ENCODE peak calls at places on chromosomes 6 and 20, in five cellular contexts. One of them, this sample, is unnamed.

GRCh38 chr6:166597711-166598440 is 11.4 kb upstream of the RAMACL start:
- DNase-seq in lower leg skin: no peak
- DNase-seq in A549: no peak
- DNase-seq in HepG2: no peak
- DNase-seq in HCT116: no peak
- DNase-seq in this sample: no peak

GRCh38 chr6:71621918-71622519 is 264.3 kb upstream of the RIMS1 start:
- DNase-seq in lower leg skin: no peak
- DNase-seq in A549: peak
- DNase-seq in HepG2: peak
- DNase-seq in HCT116: peak
- DNase-seq in this sample: no peak

GRCh38 chr20:56715902-56716519 is 86.9 kb downstream of the TFAP2C start:
- DNase-seq in lower leg skin: no peak
- DNase-seq in A549: no peak
- DNase-seq in HepG2: no peak
- DNase-seq in HCT116: no peak
- DNase-seq in this sample: no peak

GRCh38 chr20:53146201-53146891 is 174.2 kb downstream of the TSHZ2 start:
- DNase-seq in lower leg skin: no peak
- DNase-seq in A549: no peak
- DNase-seq in HepG2: no peak
- DNase-seq in HCT116: no peak
- DNase-seq in this sample: no peak

GRCh38 chr20:49024220-49024619 is 21.9 kb upstream of the CSE1L start:
- DNase-seq in lower leg skin: no peak
- DNase-seq in A549: no peak
- DNase-seq in HepG2: no peak
- DNase-seq in HCT116: no peak
- DNase-seq in this sample: no peak

GRCh38 chr6:1481326-1481725 is 92.0 kb downstream of the FOXF2 start:
- DNase-seq in lower leg skin: no peak
- DNase-seq in A549: peak
- DNase-seq in HepG2: no peak
- DNase-seq in HCT116: peak
- DNase-seq in this sample: no peak

GRCh38 chr20:40813708-40814327 is 124.8 kb upstream of the MAFB start:
- DNase-seq in lower leg skin: no peak
- DNase-seq in A549: no peak
- DNase-seq in HepG2: no peak
- DNase-seq in HCT116: no peak
- DNase-seq in this sample: no peak

GRCh38 chr6:144346719-144347446 is 61.7 kb downstream of the UTRN start:
- DNase-seq in lower leg skin: no peak
- DNase-seq in A549: peak
- DNase-seq in HepG2: no peak
- DNase-seq in HCT116: peak
- DNase-seq in this sample: no peak

GRCh38 chr6:7896465-7896987 is 14.1 kb downstream of the TXNDC5 start:
- DNase-seq in lower leg skin: no peak
- DNase-seq in A549: no peak
- DNase-seq in HepG2: no peak
- DNase-seq in HCT116: no peak
- DNase-seq in this sample: no peak

GRCh38 chr6:41085182-41085581 is 12.4 kb downstream of the NFYA start:
- DNase-seq in lower leg skin: no peak
- DNase-seq in A549: no peak
- DNase-seq in HepG2: no peak
- DNase-seq in HCT116: no peak
- DNase-seq in this sample: no peak

GRCh38 chr6:42744351-42744890 is 1.5 kb downstream of the TBCC start:
- DNase-seq in lower leg skin: no peak
- DNase-seq in A549: no peak
- DNase-seq in HepG2: no peak
- DNase-seq in HCT116: no peak
- DNase-seq in this sample: no peak

GRCh38 chr6:36897629-36898028 is 11.9 kb downstream of the C6orf89 start:
- DNase-seq in lower leg skin: no peak
- DNase-seq in A549: peak
- DNase-seq in HepG2: peak
- DNase-seq in HCT116: no peak
- DNase-seq in this sample: no peak

GRCh38 chr20:34791289-34792020 is 34.0 kb downstream of the NCOA6 start:
- DNase-seq in lower leg skin: no peak
- DNase-seq in A549: no peak
- DNase-seq in HepG2: no peak
- DNase-seq in HCT116: no peak
- DNase-seq in this sample: no peak

GRCh38 chr20:1041845-1042390 is 39.8 kb upstream of the RSPO4 start:
- DNase-seq in lower leg skin: no peak
- DNase-seq in A549: no peak
- DNase-seq in HepG2: peak
- DNase-seq in HCT116: no peak
- DNase-seq in this sample: no peak

GRCh38 chr6:27242589-27243265 is 4.8 kb upstream of the PRSS16 start:
- DNase-seq in lower leg skin: no peak
- DNase-seq in A549: no peak
- DNase-seq in HepG2: no peak
- DNase-seq in HCT116: no peak
- DNase-seq in this sample: no peak

GRCh38 chr6:159077123-159077522 is 32.3 kb upstream of the TAGAP start:
- DNase-seq in lower leg skin: no peak
- DNase-seq in A549: no peak
- DNase-seq in HepG2: no peak
- DNase-seq in HCT116: no peak
- DNase-seq in this sample: no peak

GRCh38 chr6:35810831-35811698 is 5.9 kb downstream of the LHFPL5 start:
- DNase-seq in lower leg skin: no peak
- DNase-seq in A549: peak
- DNase-seq in HepG2: peak
- DNase-seq in HCT116: peak
- DNase-seq in this sample: no peak

GRCh38 chr6:162377735-162378134 is 349.8 kb downstream of the PRKN start:
- DNase-seq in lower leg skin: no peak
- DNase-seq in A549: no peak
- DNase-seq in HepG2: no peak
- DNase-seq in HCT116: no peak
- DNase-seq in this sample: no peak

GRCh38 chr6:167532410-167533294 is 207.8 kb downstream of the TTLL2 start:
- DNase-seq in lower leg skin: no peak
- DNase-seq in A549: no peak
- DNase-seq in HepG2: no peak
- DNase-seq in HCT116: no peak
- DNase-seq in this sample: no peak

GRCh38 chr6:79378957-79379356 is 144.5 kb upstream of the HMGN3 start:
- DNase-seq in lower leg skin: no peak
- DNase-seq in A549: no peak
- DNase-seq in HepG2: no peak
- DNase-seq in HCT116: no peak
- DNase-seq in this sample: no peak

GRCh38 chr6:157325069-157325805 is 1.9 kb upstream of the TMEM242 start:
- DNase-seq in lower leg skin: no peak
- DNase-seq in A549: no peak
- DNase-seq in HepG2: peak
- DNase-seq in HCT116: no peak
- DNase-seq in this sample: no peak

GRCh38 chr20:17645010-17645409 is 37.0 kb downstream of the RRBP1 start:
- DNase-seq in lower leg skin: no peak
- DNase-seq in A549: no peak
- DNase-seq in HepG2: no peak
- DNase-seq in HCT116: no peak
- DNase-seq in this sample: peak

DNA sequence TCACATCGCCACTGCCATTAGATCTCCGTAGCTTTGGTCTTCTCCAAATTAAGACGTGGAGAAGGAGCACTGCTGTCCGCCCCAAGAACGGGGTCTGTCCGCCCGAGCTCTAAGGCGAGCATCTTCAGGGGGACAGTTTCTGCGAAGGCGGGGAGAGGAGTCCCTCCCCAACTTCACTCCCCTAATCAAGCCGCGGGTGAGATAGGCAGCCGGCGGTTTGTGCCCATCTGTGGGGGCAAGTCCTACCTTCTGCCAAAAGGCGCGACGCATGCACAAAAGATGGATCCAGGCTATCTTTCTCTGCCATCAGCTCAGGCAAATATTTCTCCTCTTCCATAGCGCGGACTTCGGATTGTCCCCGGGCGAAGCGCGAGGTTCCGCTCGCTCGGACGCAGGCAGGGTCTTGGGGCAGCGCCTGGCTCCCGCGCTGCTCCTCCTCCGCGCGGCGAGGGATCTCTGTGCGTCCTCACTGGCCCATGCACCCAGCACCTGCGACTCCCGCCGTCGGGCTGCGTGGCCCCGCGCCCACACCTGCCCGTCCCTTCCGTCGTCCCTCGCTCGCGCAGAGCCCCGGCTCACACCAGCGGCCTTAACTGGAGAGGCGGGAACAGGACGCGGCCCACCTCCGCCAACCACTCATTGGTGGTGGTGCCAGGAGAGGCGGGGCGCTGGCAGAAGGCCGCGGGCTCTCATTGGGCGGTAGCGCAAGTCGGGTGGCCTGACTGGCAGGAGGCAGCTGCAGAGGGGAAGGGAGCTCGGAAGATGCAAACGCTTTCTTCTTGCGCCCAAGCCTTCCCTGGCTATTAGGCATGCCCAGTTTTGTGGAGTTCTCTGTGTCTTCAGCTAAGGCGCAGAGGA is at the start of gene KHDRBS2:
- DNase-seq in lower leg skin: peak
- DNase-seq in A549: peak
- DNase-seq in HepG2: peak
- DNase-seq in HCT116: no peak
- DNase-seq in this sample: peak
- TF ChIP-seq POLR2A in lower leg skin: no peak
- TF ChIP-seq POLR2A in A549: no peak
- TF ChIP-seq POLR2A in HepG2: no peak
- TF ChIP-seq POLR2A in HCT116: no peak
- TF ChIP-seq POLR2A in this sample: no peak

GRCh38 chr6:3718407-3718806 is 33.1 kb downstream of the PXDC1 start:
- DNase-seq in lower leg skin: no peak
- DNase-seq in A549: no peak
- DNase-seq in HepG2: no peak
- DNase-seq in HCT116: no peak
- DNase-seq in this sample: no peak
- H3K4me3 ChIP-seq in lower leg skin: no peak
- H3K4me3 ChIP-seq in A549: no peak
- H3K4me3 ChIP-seq in HepG2: no peak
- H3K4me3 ChIP-seq in HCT116: no peak
- H3K4me3 ChIP-seq in this sample: no peak

GRCh38 chr20:59742351-59743095 is 138.2 kb downstream of the PHACTR3 start:
- DNase-seq in lower leg skin: no peak
- DNase-seq in A549: no peak
- DNase-seq in HepG2: no peak
- DNase-seq in HCT116: no peak
- DNase-seq in this sample: no peak

GRCh38 chr20:59745201-59745600 is 140.9 kb downstream of the PHACTR3 start:
- DNase-seq in lower leg skin: no peak
- DNase-seq in A549: no peak
- DNase-seq in HepG2: no peak
- DNase-seq in HCT116: no peak
- DNase-seq in this sample: no peak

GRCh38 chr20:59744756-59745155 is 140.4 kb downstream of the PHACTR3 start:
- DNase-seq in lower leg skin: no peak
- DNase-seq in A549: no peak
- DNase-seq in HepG2: no peak
- DNase-seq in HCT116: no peak
- DNase-seq in this sample: no peak

GRCh38 chr20:59743767-59744485 is 139.6 kb downstream of the PHACTR3 start:
- DNase-seq in lower leg skin: no peak
- DNase-seq in A549: peak
- DNase-seq in HepG2: no peak
- DNase-seq in HCT116: peak
- DNase-seq in this sample: no peak

GRCh38 chr20:59743308-59743707 is 139.0 kb downstream of the PHACTR3 start:
- DNase-seq in lower leg skin: no peak
- DNase-seq in A549: no peak
- DNase-seq in HepG2: no peak
- DNase-seq in HCT116: no peak
- DNase-seq in this sample: no peak
- TF ChIP-seq CTCF in lower leg skin: no peak
- TF ChIP-seq CTCF in A549: no peak
- TF ChIP-seq CTCF in HepG2: no peak
- TF ChIP-seq CTCF in HCT116: no peak
- TF ChIP-seq CTCF in this sample: no peak

DNA sequence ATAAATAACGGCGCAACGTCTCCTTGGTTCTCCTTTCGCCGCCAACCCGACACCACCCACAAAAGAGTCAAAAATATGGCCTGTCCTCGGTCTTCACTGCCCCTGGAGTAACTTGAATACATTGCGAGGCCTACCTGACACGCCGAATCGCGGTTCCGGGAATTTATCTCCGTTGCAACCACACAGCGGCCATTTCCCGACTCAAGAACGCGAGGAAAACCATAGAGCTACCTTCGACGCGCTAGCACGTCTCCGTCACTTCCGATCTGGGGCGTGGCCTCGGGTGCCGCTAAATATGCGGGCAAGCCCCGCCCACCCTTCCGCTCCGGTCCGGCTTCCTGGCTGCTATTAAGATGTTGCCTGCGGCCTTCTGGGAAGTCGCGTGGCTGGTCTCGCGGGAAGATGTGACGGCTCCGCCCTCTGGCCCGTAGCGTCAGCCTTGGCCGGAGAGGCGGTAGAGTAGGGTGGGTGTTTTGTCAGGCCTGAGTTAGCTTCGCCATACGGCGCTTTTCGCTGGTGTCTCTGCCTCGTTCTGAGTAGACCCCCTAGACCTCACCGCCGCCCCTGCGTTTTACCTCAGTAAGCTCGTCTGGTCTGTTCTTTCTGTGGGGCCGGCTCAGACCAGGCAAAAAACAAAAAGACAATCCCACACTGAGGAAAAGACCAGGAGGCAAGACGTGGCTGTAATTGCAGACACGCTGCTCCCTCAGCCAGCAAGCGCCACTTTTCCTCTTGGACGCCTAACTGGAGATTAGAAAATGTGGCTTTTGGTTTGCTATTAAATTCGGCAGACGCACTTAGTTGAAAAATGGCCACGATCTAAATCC is at the start of gene BCLAF1:
- DNase-seq in lower leg skin: peak
- DNase-seq in A549: peak
- DNase-seq in HepG2: peak
- DNase-seq in HCT116: peak
- DNase-seq in this sample: peak
- TF ChIP-seq POLR2A in lower leg skin: no peak
- TF ChIP-seq POLR2A in A549: peak
- TF ChIP-seq POLR2A in HepG2: peak
- TF ChIP-seq POLR2A in HCT116: peak
- TF ChIP-seq POLR2A in this sample: peak

DNA sequence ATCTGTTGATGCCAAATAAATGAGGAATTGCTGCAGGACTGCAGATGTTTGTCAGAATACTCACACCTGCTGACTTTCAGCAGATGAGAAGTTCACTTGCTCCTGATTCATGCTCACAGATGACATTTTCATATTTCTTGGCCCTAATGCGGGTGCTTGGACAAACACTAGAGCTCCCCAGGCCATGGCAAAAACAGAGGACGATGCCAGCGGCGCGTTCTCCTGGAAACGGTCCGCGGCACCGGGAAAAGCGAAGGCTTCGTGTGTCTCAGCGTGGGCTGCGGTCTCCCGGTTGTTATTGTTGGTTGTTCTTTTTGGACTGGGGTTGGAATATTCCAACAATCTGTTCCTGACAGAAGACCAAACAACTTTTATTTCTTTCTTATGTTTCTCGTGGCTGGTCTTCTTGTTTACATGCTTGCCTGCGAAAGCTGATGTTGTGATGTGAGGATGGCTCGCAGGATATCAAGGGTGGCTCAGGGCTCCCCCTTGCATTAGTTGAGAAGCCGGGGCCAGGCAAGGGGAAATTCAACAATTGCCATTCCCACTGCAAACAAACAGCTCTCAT is 46.8 kb upstream of the NEDD9 start:
- DNase-seq in lower leg skin: no peak
- DNase-seq in A549: no peak
- DNase-seq in HepG2: no peak
- DNase-seq in HCT116: no peak
- DNase-seq in this sample: peak
- H3K4me3 ChIP-seq in lower leg skin: no peak
- H3K4me3 ChIP-seq in A549: no peak
- H3K4me3 ChIP-seq in HepG2: no peak
- H3K4me3 ChIP-seq in HCT116: no peak
- H3K4me3 ChIP-seq in this sample: no peak

This sample was measured in ovary.